ENCODE peak calls at places on chromosomes 12 and 14, in ten cellular contexts. P is GM23338, S is AG04450, Z is fibroblast of mammary gland, M is gastrocnemius medialis, J is upper lobe of right lung, Y is dorsolateral prefrontal cortex, K is RWPE2, L is hepatocyte, I is epithelial cell of esophagus. B is an unnamed sample.

GRCh38 chr14:58747181-58747580 is 109.4 kb downstream of the DACT1 start:
- DNase-seq in J (peak; percentile 73), L (peak; percentile 40), Z (peak; percentile 99), Y (no peak), M (peak; percentile 21), I (peak; percentile 87), P (no peak), S (peak; percentile 49), K (peak; percentile 61), B (peak; percentile 94)

GRCh38 chr14:105464501-105464900 is 10.1 kb upstream of the CRIP2 start:
- DNase-seq in L (no peak), Z (no peak), M (no peak), J (no peak), P (no peak), S (no peak), I (no peak), Y (no peak), K (no peak), B (no peak)

GRCh38 chr12:109743076-109743910 is 29.7 kb downstream of the FAM222A start:
- DNase-seq in K (peak; percentile 41), Z (no peak), L (no peak), M (no peak), J (peak; percentile 41), Y (peak; percentile 11), P (no peak), I (no peak), S (no peak), B (no peak)

GRCh38 chr14:89667983-89668382 is 250.9 kb upstream of the FOXN3 start:
- DNase-seq in M (no peak), I (no peak), Y (no peak), L (no peak), J (no peak), S (no peak), K (no peak), P (no peak), Z (peak; percentile 31), B (no peak)

GRCh38 chr14:62957562-62957961 is 87.7 kb downstream of the KCNH5 start:
- DNase-seq in K (peak; percentile 91), M (no peak), L (peak; percentile 5), Y (no peak), I (peak; percentile 93), S (peak; percentile 94), Z (peak; percentile 98), J (no peak), P (no peak), B (peak; percentile 56)

GRCh38 chr12:53044052-53044581 is 5.7 kb upstream of the TNS2 start:
- DNase-seq in S (no peak), Y (peak; percentile 33), J (no peak), K (no peak), L (peak; percentile 12), P (peak; percentile 57), I (no peak), Z (no peak), M (no peak), B (peak; percentile 31)

GRCh38 chr14:26811756-26812305 is 214.0 kb upstream of the NOVA1 start:
- DNase-seq in S (no peak), K (no peak), I (no peak), Y (no peak), M (no peak), P (no peak), J (no peak), Z (peak; percentile 2), L (no peak), B (no peak)

GRCh38 chr14:22535126-22535525 is 53.9 kb downstream of the DAD1 start:
- DNase-seq in M (no peak), Y (no peak), L (no peak), P (no peak), Z (no peak), S (no peak), J (no peak), I (no peak), K (no peak), B (no peak)

GRCh38 chr12:78829690-78830089 is 34.9 kb upstream of the SYT1 start:
- DNase-seq in K (no peak), M (no peak), J (no peak), I (peak; percentile 47), S (no peak), Z (no peak), P (no peak), L (no peak), Y (no peak), B (no peak)

GRCh38 chr12:6264402-6265037 is 46.0 kb upstream of the PLEKHG6 start:
- DNase-seq in M (no peak), Z (no peak), P (no peak), K (no peak), S (no peak), L (no peak), J (peak; percentile 87), Y (no peak), I (no peak), B (no peak)

GRCh38 chr12:120684523-120684932 is 2.4 kb upstream of the MLEC start:
- DNase-seq in K (no peak), Y (no peak), J (no peak), Z (peak; percentile 80), M (no peak), I (peak; percentile 87), P (no peak), S (no peak), L (no peak), B (no peak)

GRCh38 chr14:90639641-90640040 is 176.6 kb downstream of the TTC7B start:
- DNase-seq in M (no peak), I (no peak), J (no peak), S (no peak), Y (no peak), Z (no peak), P (no peak), K (no peak), L (no peak), B (no peak)

GRCh38 chr12:38151991-38152700 is 164.4 kb upstream of the ALG10B start:
- DNase-seq in P (no peak), M (no peak), S (no peak), L (no peak), I (no peak), J (no peak), Z (no peak), Y (no peak), K (no peak), B (no peak)

GRCh38 chr14:36068777-36069534 is 107.6 kb downstream of the PTCSC3 start:
- DNase-seq in S (no peak), K (no peak), P (no peak), I (peak; percentile 61), M (no peak), Y (no peak), Z (peak; percentile 80), J (no peak), L (no peak), B (peak; percentile 7)

GRCh38 chr14:70907996-70908917 is 998 bp downstream of the PCNX1 start:
- DNase-seq in Z (peak; percentile 65), P (peak; percentile 92), M (peak; percentile 19), Y (peak; percentile 27), S (no peak), J (peak; percentile 82), I (peak; percentile 71), L (peak; percentile 63), K (peak; percentile 74), B (peak; percentile 74)

DNA sequence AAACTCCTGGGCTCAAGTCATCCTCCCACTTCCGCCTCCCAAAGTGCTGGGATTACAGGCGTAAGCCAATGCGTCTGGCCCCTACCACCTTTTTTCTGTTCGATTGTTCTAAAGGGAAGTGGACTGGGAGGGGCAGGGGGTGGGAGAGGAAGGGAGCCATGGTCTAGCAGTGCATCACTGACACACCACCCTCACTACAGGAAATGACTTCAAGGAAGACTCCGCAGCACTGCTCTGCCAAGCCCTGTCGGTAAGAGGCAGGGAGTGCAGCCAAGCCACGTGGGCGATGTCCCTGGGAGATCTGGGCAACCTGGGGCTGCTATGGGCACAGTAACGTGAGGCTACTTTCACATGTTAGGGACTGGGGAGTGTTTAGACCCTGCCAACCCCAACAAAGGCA is 18.0 kb downstream of the LRRC74A start:
- DNase-seq in P (peak; percentile 61), L (no peak), Z (peak; percentile 61), K (no peak), J (peak; percentile 74), S (no peak), M (no peak), Y (no peak), I (peak; percentile 30), B (peak; percentile 85)
- TF ChIP-seq CTCF in P (peak; percentile 8), L (no peak), Z (no peak), K (no peak), J (peak; percentile 46), S (peak; percentile 24), M (no peak), Y (no peak), I (peak; percentile 33), B (peak; percentile 52)

GRCh38 chr12:26712892-26713291 is 120.1 kb downstream of the ITPR2 start:
- DNase-seq in I (no peak), P (peak; percentile 42), Z (no peak), S (no peak), Y (no peak), M (no peak), J (no peak), L (no peak), K (no peak), B (no peak)
- H3K4me3 ChIP-seq in I (no peak overlapping the region), P (no peak overlapping the region), Z (no peak overlapping the region), S (no peak overlapping the region), Y (no peak overlapping the region), M (no peak overlapping the region), J (no peak overlapping the region), L (no peak overlapping the region), K (no peak overlapping the region), B (no peak overlapping the region)

DNA sequence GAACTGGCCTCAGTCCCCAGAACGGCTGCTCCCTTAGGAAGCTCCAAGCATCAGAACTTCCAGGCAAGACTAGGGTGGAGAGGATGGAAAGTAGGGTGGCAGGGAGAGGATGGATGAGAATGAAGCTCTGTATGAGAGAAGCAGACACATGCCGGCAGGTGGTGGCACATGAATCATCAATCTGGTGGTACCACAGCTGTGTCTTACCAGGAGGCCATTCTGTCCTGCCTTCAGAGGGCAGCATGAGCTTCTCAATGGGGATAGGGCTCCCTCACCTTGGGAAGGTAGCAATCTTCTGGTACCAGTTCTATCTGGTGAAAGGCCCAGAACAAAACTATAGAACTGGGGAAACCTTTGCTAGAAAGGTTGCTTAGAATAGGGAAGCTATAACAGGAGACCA is 55.4 kb upstream of the PYGL start:
- DNase-seq in M (no peak), J (no peak), K (no peak), Y (no peak), L (no peak), P (no peak), Z (no peak), I (peak; percentile 49), S (no peak), B (no peak)
- TF ChIP-seq CTCF in M (no peak), J (no peak), K (peak; percentile 36), Y (no peak), L (no peak), P (peak; percentile 51), Z (no peak), I (no peak), S (no peak), B (no peak)

GRCh38 chr14:100067971-100068959 is 3.0 kb downstream of the EVL start:
- DNase-seq in J (peak; percentile 79), Z (peak; percentile 76), L (no peak), S (no peak), M (no peak), P (no peak), K (peak; percentile 87), I (peak; percentile 93), Y (no peak), B (peak; percentile 39)
- H3K4me3 ChIP-seq in J (peak overlapping the region; percentile 43), Z (no peak overlapping the region), L (no peak overlapping the region), S (no peak overlapping the region), M (no peak overlapping the region), P (no peak overlapping the region), K (no peak overlapping the region), I (no peak overlapping the region), Y (no peak overlapping the region), B (no peak overlapping the region)